ENCODE peak calls at places on chromosomes 5 and 9, in five cellular contexts. B is neural crest cell, W is foreskin fibroblast, O is A549, C is esophagus muscularis mucosa. K is an unnamed sample.

GRCh38 chr5:98308960-98309359 is 464.5 kb upstream of the RGMB start:
- DNase-seq in B (no peak), W (peak), O (no peak), C (no peak), K (no peak)

GRCh38 chr5:68898961-68899471 is 194.8 kb upstream of the SLC30A5 start:
- DNase-seq in B (no peak), W (peak), O (no peak), C (no peak), K (no peak)

GRCh38 chr5:78716221-78716620 is 67.6 kb upstream of the LHFPL2 start:
- DNase-seq in B (no peak), W (peak), O (peak), C (no peak), K (no peak)

GRCh38 chr9:109753308-109753707 is 26.7 kb upstream of the PALM2AKAP2 start:
- DNase-seq in B (no peak), W (no peak), O (no peak), C (no peak), K (no peak)

GRCh38 chr9:96006961-96007360 is 131.5 kb downstream of the ERCC6L2 start:
- DNase-seq in B (no peak), W (peak), O (no peak), C (no peak), K (no peak)

GRCh38 chr9:100090880-100091279 is 7.9 kb downstream of the ERP44 start:
- DNase-seq in B (no peak), W (no peak), O (no peak), C (no peak), K (no peak)

GRCh38 chr9:88821749-88822106 is 169.5 kb upstream of the S1PR3 start:
- DNase-seq in B (no peak), W (no peak), O (no peak), C (peak), K (no peak)

GRCh38 chr5:64418013-64418412 is 87.8 kb upstream of the RGS7BP start:
- DNase-seq in B (no peak), W (no peak), O (no peak), C (no peak), K (no peak)

GRCh38 chr5:181221105-181221791 is 1.8 kb upstream of the TRIM41 start:
- DNase-seq in B (no peak), W (no peak), O (no peak), C (no peak), K (no peak)

GRCh38 chr9:120801441-120801840 is 8.2 kb upstream of the FBXW2 start:
- DNase-seq in B (no peak), W (no peak), O (no peak), C (no peak), K (no peak)

GRCh38 chr5:137022725-137023124 is 476.4 kb downstream of the SPOCK1 start:
- DNase-seq in B (no peak), W (no peak), O (no peak), C (peak), K (no peak)

GRCh38 chr5:159163700-159164044 is 45.7 kb downstream of the RNF145 start:
- DNase-seq in B (no peak), W (no peak), O (no peak), C (no peak), K (no peak)

GRCh38 chr5:174698156-174698555 is 26.2 kb upstream of the MSX2 start:
- DNase-seq in B (no peak), W (no peak), O (no peak), C (no peak), K (no peak)

GRCh38 chr5:1492757-1493156 is 31.0 kb downstream of the LPCAT1 start:
- DNase-seq in B (no peak), W (no peak), O (no peak), C (no peak), K (no peak)

GRCh38 chr9:23343226-23343625 is 482.8 kb downstream of the ELAVL2 start:
- DNase-seq in B (no peak), W (no peak), O (no peak), C (no peak), K (no peak)

GRCh38 chr5:78757269-78758053 is 108.9 kb upstream of the LHFPL2 start:
- DNase-seq in B (no peak), W (peak), O (peak), C (no peak), K (no peak)

GRCh38 chr9:120846906-120847305 is 4.2 kb upstream of the PSMD5 start:
- DNase-seq in B (no peak), W (no peak), O (no peak), C (no peak), K (no peak)

GRCh38 chr5:180644825-180645608 is 4.4 kb downstream of the FLT4 start:
- DNase-seq in B (no peak), W (no peak), O (no peak), C (no peak), K (peak)

GRCh38 chr9:114662081-114662989 is 4.7 kb upstream of the TEX53 start:
- DNase-seq in B (peak), W (peak), O (peak), C (no peak), K (no peak)

GRCh38 chr5:134028496-134028895 is 23.7 kb upstream of the VDAC1 start:
- DNase-seq in B (no peak), W (no peak), O (no peak), C (no peak), K (no peak)

GRCh38 chr9:119688547-119688946 is 319.3 kb upstream of the BRINP1 start:
- DNase-seq in B (no peak), W (no peak), O (no peak), C (no peak), K (no peak)

DNA sequence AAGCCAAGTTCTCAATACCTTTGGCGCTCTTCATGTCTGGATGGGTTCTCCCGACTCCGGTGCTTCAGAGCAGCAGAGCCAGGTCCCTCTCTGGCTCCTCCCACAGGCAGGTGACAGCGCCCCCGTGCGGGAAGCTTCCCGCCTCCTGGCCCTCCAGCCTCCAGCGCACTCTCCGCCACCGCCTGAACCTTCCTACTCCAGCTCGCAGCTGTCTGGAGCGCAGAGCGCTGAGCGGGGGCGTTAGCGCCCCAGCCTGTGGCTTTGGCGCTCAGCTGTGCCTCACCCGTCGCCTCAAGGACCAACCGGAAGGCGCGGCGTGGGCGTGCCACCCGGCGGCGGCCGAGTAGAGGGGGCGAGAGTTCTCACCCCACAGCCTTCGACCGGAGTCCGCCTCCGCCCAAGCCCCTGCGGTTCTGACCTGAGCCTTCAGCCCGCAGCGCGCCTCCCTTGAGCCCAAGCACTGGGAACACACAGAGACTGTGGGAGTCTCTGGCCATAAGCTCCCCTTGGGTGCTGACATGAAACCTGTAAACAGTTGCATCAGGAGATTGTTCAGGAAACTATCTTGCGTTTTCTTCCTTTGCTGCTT is at the start of gene SLCO4C1:
- DNase-seq in B (peak), W (peak), O (peak), C (no peak), K (no peak)
- TF ChIP-seq CTCF in B (peak), W (peak), O (peak), C (no peak), K (no peak)

GRCh38 chr9:135332516-135332915 is 147.1 kb upstream of the PPP1R26 start:
- DNase-seq in B (no peak), W (no peak), O (no peak), C (no peak), K (no peak)
- TF ChIP-seq CTCF in B (no peak), W (no peak), O (no peak), C (no peak), K (no peak)

DNA sequence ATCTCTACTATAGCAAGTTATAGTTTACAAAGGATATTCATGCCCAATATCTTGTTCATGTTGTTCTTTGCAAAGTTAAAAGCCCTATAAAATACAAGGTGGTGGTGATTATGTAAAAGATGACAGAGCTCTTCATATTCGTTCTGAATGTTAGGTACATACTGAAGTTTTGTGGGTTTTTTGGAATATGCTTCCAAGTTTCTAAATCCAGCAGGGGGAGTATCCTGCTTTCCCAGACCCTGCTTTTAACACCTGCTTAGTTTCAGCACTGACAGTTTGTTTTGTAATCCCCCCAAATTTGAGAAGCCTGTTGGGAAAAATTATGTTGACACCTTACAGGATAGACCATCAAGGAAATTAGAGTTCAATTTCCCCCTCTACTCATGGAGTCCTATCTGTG is 438.3 kb downstream of the SH3GL2 start:
- DNase-seq in B (no peak), W (no peak), O (no peak), C (no peak), K (no peak)
- TF ChIP-seq CTCF in B (no peak), W (no peak), O (no peak), C (no peak), K (no peak)

GRCh38 chr5:77077821-77078176 is 9.3 kb downstream of the ZBED3 start:
- DNase-seq in B (no peak), W (no peak), O (no peak), C (no peak), K (no peak)
- TF ChIP-seq CTCF in B (no peak), W (no peak), O (no peak), C (peak), K (no peak)

GRCh38 chr9:128818099-128818838 is at the start of gene ENDOG:
- DNase-seq in B (peak), W (peak), O (peak), C (peak), K (peak)
- TF ChIP-seq CTCF in B (peak), W (peak), O (peak), C (peak), K (peak)

K was measured in omental fat pad.